ENCODE peak calls at places on chromosome 1, in five cellular contexts. M, N, B, C and J are unnamed samples.

GRCh38 chr1:246588322-246588721 is 22.1 kb downstream of the CNST start:
- DNase-seq in C (peak; percentile 63), M (no peak), N (no peak), B (no peak), J (no peak)

GRCh38 chr1:89142160-89142559 is 16.2 kb upstream of the GBP2 start:
- DNase-seq in N (no peak), M (no peak), C (no peak), B (no peak), J (no peak)

GRCh38 chr1:78073441-78073840 is 27.7 kb downstream of the GIPC2 start:
- DNase-seq in B (no peak), C (no peak), M (no peak), N (no peak), J (no peak)

GRCh38 chr1:25645641-25646400 is 29.2 kb downstream of the MAN1C1 start:
- DNase-seq in C (no peak), M (no peak), B (no peak), N (no peak), J (no peak)

GRCh38 chr1:216640100-216640499 is 83.1 kb downstream of the ESRRG start:
- DNase-seq in B (no peak), C (no peak), N (no peak), M (no peak), J (no peak)

GRCh38 chr1:206850401-206850800 is 15.0 kb upstream of the IL20 start:
- DNase-seq in B (no peak), C (no peak), N (no peak), M (no peak), J (no peak)

GRCh38 chr1:1067284-1068076 is 6.6 kb downstream of the RNF223 start:
- DNase-seq in N (no peak), B (no peak), M (no peak), C (no peak), J (no peak)

GRCh38 chr1:10905841-10906655 is 106.4 kb upstream of the TARDBP start:
- DNase-seq in M (no peak), C (no peak), B (no peak), N (no peak), J (no peak)

GRCh38 chr1:159953866-159954515 is at the start of gene SLAMF9:
- DNase-seq in M (peak; percentile 10), C (peak; percentile 8), B (no peak), N (no peak), J (no peak)

GRCh38 chr1:155474156-155474555 is 88.4 kb downstream of the ASH1L start:
- DNase-seq in B (no peak), M (no peak), N (no peak), C (no peak), J (no peak)

GRCh38 chr1:162285149-162285561 is 91.5 kb downstream of the SPATA46 start:
- DNase-seq in M (no peak), B (peak; percentile 97), N (no peak), C (no peak), J (no peak)

GRCh38 chr1:8677782-8678181 is 139.7 kb downstream of the RERE start:
- DNase-seq in B (no peak), N (no peak), C (no peak), M (no peak), J (no peak)

GRCh38 chr1:166166701-166167394 is at the start of gene FAM78B:
- DNase-seq in C (peak; percentile 57), B (peak; percentile 88), N (peak; percentile 67), M (peak; percentile 81), J (peak; percentile 75)

GRCh38 chr1:182575540-182576149 is 13.4 kb downstream of the RNASEL start:
- DNase-seq in C (peak; percentile 72), M (no peak), B (peak; percentile 78), N (no peak), J (no peak)

GRCh38 chr1:53657256-53657805 is 81.6 kb downstream of the GLIS1 start:
- DNase-seq in M (no peak), B (no peak), C (no peak), N (no peak), J (no peak)

GRCh38 chr1:29121951-29122661 is 1.6 kb downstream of the TMEM200B start:
- DNase-seq in C (peak; percentile 42), N (peak; percentile 67), B (no peak), M (peak; percentile 87), J (peak; percentile 75)

GRCh38 chr1:206554201-206554600 is 46.9 kb downstream of the RASSF5 start:
- DNase-seq in B (no peak), N (no peak), M (no peak), C (no peak), J (no peak)

GRCh38 chr1:107196973-107197562 is 56.2 kb downstream of the NTNG1 start:
- DNase-seq in M (peak; percentile 74), B (peak; percentile 11), N (peak; percentile 57), C (peak; percentile 32), J (no peak)

GRCh38 chr1:73273886-73274285 is 924.1 kb downstream of the LRRIQ3 start:
- DNase-seq in M (no peak), N (no peak), B (no peak), C (no peak), J (no peak)

GRCh38 chr1:153390938-153391710 is at the start of gene S100A8:
- DNase-seq in N (no peak), B (no peak), M (no peak), C (no peak), J (no peak)

GRCh38 chr1:115314111-115314510 is 23.9 kb downstream of the NGF start:
- DNase-seq in B (no peak), M (no peak), C (no peak), N (no peak), J (no peak)

GRCh38 chr1:159756397-159756796 is 24.4 kb upstream of the DUSP23 start:
- DNase-seq in B (peak; percentile 26), M (no peak), C (no peak), N (no peak), J (no peak)

GRCh38 chr1:219871427-219872057 is 56.8 kb downstream of the SLC30A10 start:
- DNase-seq in C (no peak), B (no peak), N (no peak), M (no peak), J (no peak)

GRCh38 chr1:183622884-183623785 is 12.4 kb downstream of the ARPC5 start:
- DNase-seq in N (peak; percentile 71), C (peak; percentile 80), M (peak; percentile 55), B (peak; percentile 67), J (no peak)

GRCh38 chr1:221397606-221398005 is 344.3 kb downstream of the DUSP10 start:
- DNase-seq in M (no peak), C (no peak), B (no peak), N (no peak), J (no peak)

GRCh38 chr1:216686860-216687545 is 36.2 kb downstream of the ESRRG start:
- DNase-seq in B (no peak), C (peak; percentile 34), M (peak; percentile 41), N (no peak), J (no peak)

GRCh38 chr1:54167422-54168139 is 14.8 kb upstream of the CDCP2 start:
- DNase-seq in N (no peak), M (no peak), C (peak; percentile 20), B (no peak), J (no peak)

GRCh38 chr1:77605246-77606026 is 77.0 kb downstream of the ZZZ3 start:
- DNase-seq in B (no peak), N (no peak), C (peak; percentile 92), M (no peak), J (peak; percentile 17)

DNA sequence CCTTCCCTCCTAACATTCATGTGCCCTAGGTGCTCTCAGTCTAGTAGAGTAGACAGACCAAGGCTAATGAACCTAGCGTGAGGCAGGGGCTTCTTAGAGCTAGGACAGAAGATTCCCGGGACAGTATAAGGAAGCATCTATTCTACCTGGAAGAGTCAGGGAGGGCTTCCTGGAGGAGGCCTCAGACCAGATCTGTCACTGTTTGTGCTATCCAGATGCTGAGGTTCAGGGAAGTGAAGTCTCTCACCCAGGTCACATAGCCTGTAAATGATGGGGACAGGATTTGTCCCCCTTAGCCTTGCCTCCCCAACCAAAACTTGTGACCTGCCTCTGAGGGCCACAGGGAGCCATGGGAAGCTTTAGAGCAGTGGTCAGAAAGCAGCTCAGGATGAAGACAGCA is 20.7 kb downstream of the ACTL8 start:
- DNase-seq in N (no peak), M (no peak), B (no peak), C (no peak), J (no peak)
- H3K4me1 ChIP-seq in N (peaks cover 12% of the 10 kb centered on the region), M (no peaks in the 10 kb centered on the region), B (no peaks in the 10 kb centered on the region), C (no peaks in the 10 kb centered on the region), J (no peaks in the 10 kb centered on the region)

GRCh38 chr1:49841767-49842166 is 182.0 kb downstream of the AGBL4 start:
- DNase-seq in N (no peak), B (no peak), C (no peak), M (no peak), J (no peak)
- H3K9me3 ChIP-seq in N (peaks cover 27% of the 10 kb centered on the region), B (no peaks in the 10 kb centered on the region), C (no peaks in the 10 kb centered on the region), M (peaks cover 90% of the 10 kb centered on the region), J (peaks cover 15% of the 10 kb centered on the region)

DNA sequence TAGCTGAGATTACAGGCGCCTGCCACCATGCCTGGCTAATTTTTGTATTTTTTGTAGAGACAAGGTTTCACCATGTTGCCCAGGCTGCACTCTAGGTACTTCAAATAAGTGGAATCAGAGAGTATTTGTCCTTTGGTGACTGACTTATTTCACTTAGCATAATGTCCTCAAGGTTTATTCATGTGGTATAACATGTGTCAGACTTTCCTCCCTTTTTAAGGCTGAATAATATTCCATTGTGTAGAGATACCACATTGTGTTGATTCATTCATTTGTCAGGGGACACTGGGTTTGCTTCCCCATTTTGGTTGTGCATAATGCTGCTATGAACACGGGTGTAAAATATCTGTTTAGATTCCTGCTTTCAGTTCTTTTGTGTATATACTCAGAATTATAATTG is 34.9 kb downstream of the IL6R start:
- DNase-seq in B (no peak), N (no peak), M (no peak), C (no peak), J (no peak)
- H3K4me1 ChIP-seq in B (no peaks in the 10 kb centered on the region), N (peaks cover 19% of the 10 kb centered on the region), M (peaks cover 3% of the 10 kb centered on the region), C (peaks cover 20% of the 10 kb centered on the region), J (peaks cover 2% of the 10 kb centered on the region)

DNA sequence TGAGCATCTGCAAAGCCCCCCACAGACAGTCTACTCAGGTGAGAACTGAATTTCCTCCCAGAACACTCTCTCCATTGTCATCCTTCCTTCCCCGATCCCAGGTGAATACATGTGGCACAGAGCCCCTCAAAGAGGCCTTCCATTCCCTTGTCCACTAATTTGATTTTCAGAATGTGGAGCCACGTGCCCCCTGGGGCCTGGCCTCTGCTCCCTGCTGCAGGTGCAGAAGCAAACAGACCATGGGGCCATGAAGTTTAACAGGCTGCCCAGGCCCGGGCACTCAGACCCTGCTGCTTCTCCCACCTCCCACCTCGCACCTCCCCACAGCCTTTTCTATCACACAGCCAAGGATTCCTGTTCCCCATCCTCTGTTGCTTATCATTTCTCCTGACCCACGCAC is 243.8 kb upstream of the RAB4A start:
- DNase-seq in M (no peak), N (no peak), B (no peak), C (no peak), J (no peak)
- H3K9me3 ChIP-seq in M (no peaks in the 10 kb centered on the region), N (no peaks in the 10 kb centered on the region), B (no peaks in the 10 kb centered on the region), C (no peaks in the 10 kb centered on the region), J (no peaks in the 10 kb centered on the region)

DNA sequence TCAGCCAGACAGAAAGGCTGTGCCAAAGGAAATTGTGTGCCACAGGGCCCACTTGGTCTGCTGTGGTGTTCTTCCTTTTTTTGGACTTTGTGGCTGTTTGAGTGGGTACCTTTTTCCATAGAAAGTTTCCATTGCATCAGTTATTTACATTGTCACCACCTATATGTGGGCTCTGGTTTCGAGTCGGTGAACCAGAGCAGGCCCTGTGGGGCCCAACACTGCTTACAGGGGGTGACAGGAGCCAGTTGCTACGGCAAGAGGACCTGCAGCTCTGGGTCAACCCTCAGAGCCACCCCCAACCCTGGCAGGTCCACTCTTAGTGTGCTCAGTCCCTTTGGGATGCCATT is 157.0 kb upstream of the EDN2 start:
- DNase-seq in M (no peak), B (no peak), N (no peak), C (no peak), J (no peak)
- H3K4me1 ChIP-seq in M (no peaks in the 10 kb centered on the region), B (no peaks in the 10 kb centered on the region), N (peaks cover 9% of the 10 kb centered on the region), C (no peaks in the 10 kb centered on the region), J (no peaks in the 10 kb centered on the region)